ENCODE peak calls at places on chromosomes 12 and 14, in five cellular contexts. One of them, this sample, is unnamed.

GRCh38 chr14:84282618-84283017 is 1247.3 kb upstream of the FLRT2 start:
- DNase-seq in fibroblast of the aortic adventitia: no peak
- DNase-seq in activated CD8-positive, alpha-beta T cell treated with anti-CD3 and anti-CD28 coated beads, Interleukin-2, amount 10 ng/mL, durations not matched to agents 7 days and 5 days: no peak
- DNase-seq in stimulated activated CD4-positive, alpha-beta T cell treated with anti-CD3 and anti-CD28 coated beads, Interleukin-4, amount 100 ng/mL, for 1 hour: no peak
- DNase-seq in dorsolateral prefrontal cortex: no peak
- DNase-seq in this sample: no peak

GRCh38 chr12:56896082-56896481 is 38.1 kb downstream of the SDR9C7 start:
- DNase-seq in dorsolateral prefrontal cortex: no peak
- DNase-seq in fibroblast of the aortic adventitia: no peak
- DNase-seq in activated CD8-positive, alpha-beta T cell treated with anti-CD3 and anti-CD28 coated beads, Interleukin-2, amount 10 ng/mL, durations not matched to agents 7 days and 5 days: no peak
- DNase-seq in stimulated activated CD4-positive, alpha-beta T cell treated with anti-CD3 and anti-CD28 coated beads, Interleukin-4, amount 100 ng/mL, for 1 hour: no peak
- DNase-seq in this sample: no peak

GRCh38 chr14:103070971-103071542 is 13.0 kb upstream of the LBHD2 start:
- DNase-seq in fibroblast of the aortic adventitia: no peak
- DNase-seq in activated CD8-positive, alpha-beta T cell treated with anti-CD3 and anti-CD28 coated beads, Interleukin-2, amount 10 ng/mL, durations not matched to agents 7 days and 5 days: no peak
- DNase-seq in stimulated activated CD4-positive, alpha-beta T cell treated with anti-CD3 and anti-CD28 coated beads, Interleukin-4, amount 100 ng/mL, for 1 hour: no peak
- DNase-seq in dorsolateral prefrontal cortex: no peak
- DNase-seq in this sample: no peak

GRCh38 chr14:35402323-35403084 is 2.0 kb downstream of the NFKBIA start:
- DNase-seq in dorsolateral prefrontal cortex: no peak
- DNase-seq in stimulated activated CD4-positive, alpha-beta T cell treated with anti-CD3 and anti-CD28 coated beads, Interleukin-4, amount 100 ng/mL, for 1 hour: peak; percentile 43
- DNase-seq in activated CD8-positive, alpha-beta T cell treated with anti-CD3 and anti-CD28 coated beads, Interleukin-2, amount 10 ng/mL, durations not matched to agents 7 days and 5 days: peak; percentile 48
- DNase-seq in fibroblast of the aortic adventitia: peak; percentile 30
- DNase-seq in this sample: no peak

GRCh38 chr12:124318336-124319020 is 23.6 kb downstream of the RFLNA start:
- DNase-seq in dorsolateral prefrontal cortex: no peak
- DNase-seq in fibroblast of the aortic adventitia: no peak
- DNase-seq in activated CD8-positive, alpha-beta T cell treated with anti-CD3 and anti-CD28 coated beads, Interleukin-2, amount 10 ng/mL, durations not matched to agents 7 days and 5 days: no peak
- DNase-seq in stimulated activated CD4-positive, alpha-beta T cell treated with anti-CD3 and anti-CD28 coated beads, Interleukin-4, amount 100 ng/mL, for 1 hour: no peak
- DNase-seq in this sample: no peak

GRCh38 chr14:31043379-31043778 is 17.2 kb upstream of the STRN3 start:
- DNase-seq in dorsolateral prefrontal cortex: no peak
- DNase-seq in fibroblast of the aortic adventitia: no peak
- DNase-seq in stimulated activated CD4-positive, alpha-beta T cell treated with anti-CD3 and anti-CD28 coated beads, Interleukin-4, amount 100 ng/mL, for 1 hour: no peak
- DNase-seq in activated CD8-positive, alpha-beta T cell treated with anti-CD3 and anti-CD28 coated beads, Interleukin-2, amount 10 ng/mL, durations not matched to agents 7 days and 5 days: no peak
- DNase-seq in this sample: no peak

GRCh38 chr12:1306096-1306495 is 288.3 kb downstream of the FBXL14 start:
- DNase-seq in activated CD8-positive, alpha-beta T cell treated with anti-CD3 and anti-CD28 coated beads, Interleukin-2, amount 10 ng/mL, durations not matched to agents 7 days and 5 days: no peak
- DNase-seq in dorsolateral prefrontal cortex: no peak
- DNase-seq in fibroblast of the aortic adventitia: peak; percentile 19
- DNase-seq in stimulated activated CD4-positive, alpha-beta T cell treated with anti-CD3 and anti-CD28 coated beads, Interleukin-4, amount 100 ng/mL, for 1 hour: no peak
- DNase-seq in this sample: no peak

GRCh38 chr14:91911474-91912032 is 35.9 kb downstream of the FBLN5 start:
- DNase-seq in activated CD8-positive, alpha-beta T cell treated with anti-CD3 and anti-CD28 coated beads, Interleukin-2, amount 10 ng/mL, durations not matched to agents 7 days and 5 days: peak; percentile 62
- DNase-seq in stimulated activated CD4-positive, alpha-beta T cell treated with anti-CD3 and anti-CD28 coated beads, Interleukin-4, amount 100 ng/mL, for 1 hour: peak; percentile 16
- DNase-seq in dorsolateral prefrontal cortex: peak; percentile 27
- DNase-seq in fibroblast of the aortic adventitia: peak; percentile 65
- DNase-seq in this sample: no peak

GRCh38 chr14:105092912-105093425 is 27.7 kb upstream of the GPR132 start:
- DNase-seq in stimulated activated CD4-positive, alpha-beta T cell treated with anti-CD3 and anti-CD28 coated beads, Interleukin-4, amount 100 ng/mL, for 1 hour: peak; percentile 72
- DNase-seq in dorsolateral prefrontal cortex: no peak
- DNase-seq in fibroblast of the aortic adventitia: peak; percentile 42
- DNase-seq in activated CD8-positive, alpha-beta T cell treated with anti-CD3 and anti-CD28 coated beads, Interleukin-2, amount 10 ng/mL, durations not matched to agents 7 days and 5 days: peak; percentile 72
- DNase-seq in this sample: no peak

GRCh38 chr12:66624806-66625205 is 54.1 kb downstream of the GRIP1 start:
- DNase-seq in dorsolateral prefrontal cortex: no peak
- DNase-seq in fibroblast of the aortic adventitia: no peak
- DNase-seq in stimulated activated CD4-positive, alpha-beta T cell treated with anti-CD3 and anti-CD28 coated beads, Interleukin-4, amount 100 ng/mL, for 1 hour: no peak
- DNase-seq in activated CD8-positive, alpha-beta T cell treated with anti-CD3 and anti-CD28 coated beads, Interleukin-2, amount 10 ng/mL, durations not matched to agents 7 days and 5 days: no peak
- DNase-seq in this sample: no peak

GRCh38 chr14:104732931-104733681 is 9.1 kb downstream of the ADSS1 start:
- DNase-seq in stimulated activated CD4-positive, alpha-beta T cell treated with anti-CD3 and anti-CD28 coated beads, Interleukin-4, amount 100 ng/mL, for 1 hour: no peak
- DNase-seq in fibroblast of the aortic adventitia: no peak
- DNase-seq in dorsolateral prefrontal cortex: no peak
- DNase-seq in activated CD8-positive, alpha-beta T cell treated with anti-CD3 and anti-CD28 coated beads, Interleukin-2, amount 10 ng/mL, durations not matched to agents 7 days and 5 days: no peak
- DNase-seq in this sample: no peak

GRCh38 chr12:97131220-97131981 is 224.3 kb downstream of the NEDD1 start:
- DNase-seq in dorsolateral prefrontal cortex: no peak
- DNase-seq in stimulated activated CD4-positive, alpha-beta T cell treated with anti-CD3 and anti-CD28 coated beads, Interleukin-4, amount 100 ng/mL, for 1 hour: no peak
- DNase-seq in fibroblast of the aortic adventitia: no peak
- DNase-seq in activated CD8-positive, alpha-beta T cell treated with anti-CD3 and anti-CD28 coated beads, Interleukin-2, amount 10 ng/mL, durations not matched to agents 7 days and 5 days: no peak
- DNase-seq in this sample: no peak

GRCh38 chr14:58362798-58363412 is 32.8 kb upstream of the TOMM20L start:
- DNase-seq in dorsolateral prefrontal cortex: no peak
- DNase-seq in activated CD8-positive, alpha-beta T cell treated with anti-CD3 and anti-CD28 coated beads, Interleukin-2, amount 10 ng/mL, durations not matched to agents 7 days and 5 days: no peak
- DNase-seq in stimulated activated CD4-positive, alpha-beta T cell treated with anti-CD3 and anti-CD28 coated beads, Interleukin-4, amount 100 ng/mL, for 1 hour: no peak
- DNase-seq in fibroblast of the aortic adventitia: peak; percentile 27
- DNase-seq in this sample: no peak

This sample was measured in occipital lobe.